ENCODE peak calls at places on chromosome 5, in seven cellular contexts. One of them, this sample, is unnamed.

GRCh38 chr5:140725799-140726471 is 25.7 kb downstream of the ZMAT2 start:
- DNase-seq in OCI-M1: peak
- DNase-seq in stimulated activated CD8-positive, alpha-beta memory T cell treated with anti-CD3 and anti-CD28 coated beads, Interleukin-2, amount 100 ng/mL, for 48 hours: peak
- DNase-seq in T-helper 9 cell: peak
- DNase-seq in activated T-cell treated with anti-CD3 and anti-CD28 coated beads, Interleukin-2, amount 50 U/mL, for 4 hours: peak
- DNase-seq in pancreas: peak
- DNase-seq in lung microvascular endothelial cell: peak
- DNase-seq in this sample: peak

GRCh38 chr5:56211298-56211865 is 21.7 kb downstream of the ANKRD55 start:
- DNase-seq in OCI-M1: no peak
- DNase-seq in stimulated activated CD8-positive, alpha-beta memory T cell treated with anti-CD3 and anti-CD28 coated beads, Interleukin-2, amount 100 ng/mL, for 48 hours: no peak
- DNase-seq in T-helper 9 cell: no peak
- DNase-seq in activated T-cell treated with anti-CD3 and anti-CD28 coated beads, Interleukin-2, amount 50 U/mL, for 4 hours: no peak
- DNase-seq in pancreas: peak
- DNase-seq in lung microvascular endothelial cell: peak
- DNase-seq in this sample: peak

GRCh38 chr5:57171818-57172465 is 1.9 kb upstream of the GPBP1 start:
- DNase-seq in OCI-M1: no peak
- DNase-seq in stimulated activated CD8-positive, alpha-beta memory T cell treated with anti-CD3 and anti-CD28 coated beads, Interleukin-2, amount 100 ng/mL, for 48 hours: no peak
- DNase-seq in T-helper 9 cell: peak
- DNase-seq in activated T-cell treated with anti-CD3 and anti-CD28 coated beads, Interleukin-2, amount 50 U/mL, for 4 hours: peak
- DNase-seq in pancreas: no peak
- DNase-seq in lung microvascular endothelial cell: no peak
- DNase-seq in this sample: no peak

GRCh38 chr5:176596689-176597416 is 13.1 kb downstream of the GPRIN1 start:
- DNase-seq in OCI-M1: no peak
- DNase-seq in stimulated activated CD8-positive, alpha-beta memory T cell treated with anti-CD3 and anti-CD28 coated beads, Interleukin-2, amount 100 ng/mL, for 48 hours: peak
- DNase-seq in T-helper 9 cell: peak
- DNase-seq in activated T-cell treated with anti-CD3 and anti-CD28 coated beads, Interleukin-2, amount 50 U/mL, for 4 hours: peak
- DNase-seq in pancreas: peak
- DNase-seq in lung microvascular endothelial cell: peak
- DNase-seq in this sample: no peak

GRCh38 chr5:119412828-119413227 is 39.5 kb upstream of the HSD17B4 start:
- DNase-seq in OCI-M1: no peak
- DNase-seq in stimulated activated CD8-positive, alpha-beta memory T cell treated with anti-CD3 and anti-CD28 coated beads, Interleukin-2, amount 100 ng/mL, for 48 hours: no peak
- DNase-seq in T-helper 9 cell: no peak
- DNase-seq in activated T-cell treated with anti-CD3 and anti-CD28 coated beads, Interleukin-2, amount 50 U/mL, for 4 hours: no peak
- DNase-seq in pancreas: no peak
- DNase-seq in lung microvascular endothelial cell: no peak
- DNase-seq in this sample: no peak

GRCh38 chr5:2747372-2748179 is 3.9 kb downstream of the IRX2 start:
- DNase-seq in OCI-M1: no peak
- DNase-seq in stimulated activated CD8-positive, alpha-beta memory T cell treated with anti-CD3 and anti-CD28 coated beads, Interleukin-2, amount 100 ng/mL, for 48 hours: no peak
- DNase-seq in T-helper 9 cell: no peak
- DNase-seq in activated T-cell treated with anti-CD3 and anti-CD28 coated beads, Interleukin-2, amount 50 U/mL, for 4 hours: no peak
- DNase-seq in pancreas: no peak
- DNase-seq in lung microvascular endothelial cell: no peak
- DNase-seq in this sample: no peak

GRCh38 chr5:141637693-141638419 is 1.1 kb downstream of the RELL2 start:
- DNase-seq in OCI-M1: peak
- DNase-seq in stimulated activated CD8-positive, alpha-beta memory T cell treated with anti-CD3 and anti-CD28 coated beads, Interleukin-2, amount 100 ng/mL, for 48 hours: peak
- DNase-seq in T-helper 9 cell: peak
- DNase-seq in activated T-cell treated with anti-CD3 and anti-CD28 coated beads, Interleukin-2, amount 50 U/mL, for 4 hours: peak
- DNase-seq in pancreas: peak
- DNase-seq in lung microvascular endothelial cell: peak
- DNase-seq in this sample: peak

GRCh38 chr5:53418844-53419243 is 61.6 kb upstream of the FST start:
- DNase-seq in OCI-M1: no peak
- DNase-seq in stimulated activated CD8-positive, alpha-beta memory T cell treated with anti-CD3 and anti-CD28 coated beads, Interleukin-2, amount 100 ng/mL, for 48 hours: no peak
- DNase-seq in T-helper 9 cell: no peak
- DNase-seq in activated T-cell treated with anti-CD3 and anti-CD28 coated beads, Interleukin-2, amount 50 U/mL, for 4 hours: no peak
- DNase-seq in pancreas: no peak
- DNase-seq in lung microvascular endothelial cell: peak
- DNase-seq in this sample: no peak

GRCh38 chr5:151156732-151157402 is 712 bp downstream of the ANXA6 start:
- DNase-seq in OCI-M1: peak
- DNase-seq in stimulated activated CD8-positive, alpha-beta memory T cell treated with anti-CD3 and anti-CD28 coated beads, Interleukin-2, amount 100 ng/mL, for 48 hours: no peak
- DNase-seq in T-helper 9 cell: peak
- DNase-seq in activated T-cell treated with anti-CD3 and anti-CD28 coated beads, Interleukin-2, amount 50 U/mL, for 4 hours: no peak
- DNase-seq in pancreas: no peak
- DNase-seq in lung microvascular endothelial cell: no peak
- DNase-seq in this sample: peak

GRCh38 chr5:87368601-87369000 is 44.1 kb downstream of the CCNH start:
- DNase-seq in OCI-M1: no peak
- DNase-seq in stimulated activated CD8-positive, alpha-beta memory T cell treated with anti-CD3 and anti-CD28 coated beads, Interleukin-2, amount 100 ng/mL, for 48 hours: no peak
- DNase-seq in T-helper 9 cell: no peak
- DNase-seq in activated T-cell treated with anti-CD3 and anti-CD28 coated beads, Interleukin-2, amount 50 U/mL, for 4 hours: no peak
- DNase-seq in pancreas: no peak
- DNase-seq in lung microvascular endothelial cell: no peak
- DNase-seq in this sample: no peak

GRCh38 chr5:125372694-125373621 is 626.5 kb upstream of the ZNF608 start:
- DNase-seq in OCI-M1: no peak
- DNase-seq in stimulated activated CD8-positive, alpha-beta memory T cell treated with anti-CD3 and anti-CD28 coated beads, Interleukin-2, amount 100 ng/mL, for 48 hours: no peak
- DNase-seq in T-helper 9 cell: no peak
- DNase-seq in activated T-cell treated with anti-CD3 and anti-CD28 coated beads, Interleukin-2, amount 50 U/mL, for 4 hours: no peak
- DNase-seq in pancreas: no peak
- DNase-seq in lung microvascular endothelial cell: peak
- DNase-seq in this sample: peak